ENCODE peak calls at places on chromosome 11, in four cellular contexts. J is fibroblast of pulmonary artery, Y is neural progenitor cell, L is heart left ventricle. G is an unnamed sample.

GRCh38 chr11:102780491-102780918 is at the start of gene MMP10:
- DNase-seq in J (peak), Y (peak), L (no peak), G (peak)

GRCh38 chr11:72685560-72686480 is 11.6 kb upstream of the PDE2A start:
- DNase-seq in J (peak), Y (no peak), L (peak), G (no peak)

GRCh38 chr11:113249491-113249763 is 65.0 kb upstream of the TTC12 start:
- DNase-seq in J (peak), Y (no peak), L (no peak), G (no peak)

GRCh38 chr11:83540112-83540675 is 254.0 kb upstream of the CCDC90B start:
- DNase-seq in J (no peak), Y (peak), L (no peak), G (no peak)

GRCh38 chr11:71447791-71448256 is 369 bp downstream of the DHCR7 start:
- DNase-seq in J (no peak), Y (peak), L (no peak), G (no peak)

GRCh38 chr11:64849600-64850356 is 5.3 kb upstream of the CDC42BPG start:
- DNase-seq in J (peak), Y (no peak), L (no peak), G (no peak)

GRCh38 chr11:93663021-93663420 is 1.5 kb downstream of the CEP295 start:
- DNase-seq in J (no peak), Y (peak), L (no peak), G (no peak)

GRCh38 chr11:94423467-94423866 is 22.2 kb upstream of the GPR83 start:
- DNase-seq in J (no peak), Y (no peak), L (no peak), G (no peak)

GRCh38 chr11:71071736-71072509 is 180.5 kb downstream of the SHANK2 start:
- DNase-seq in J (no peak), Y (no peak), L (no peak), G (no peak)

GRCh38 chr11:93852242-93852641 is 1.8 kb upstream of the VSTM5 start:
- DNase-seq in J (no peak), Y (no peak), L (no peak), G (no peak)

GRCh38 chr11:68714047-68714856 is 29.9 kb downstream of the GAL start:
- DNase-seq in J (no peak), Y (peak), L (no peak), G (no peak)

GRCh38 chr11:58004664-58005063 is 19.0 kb upstream of the OR9Q1 start:
- DNase-seq in J (peak), Y (no peak), L (no peak), G (no peak)

GRCh38 chr11:33064033-33064825 is 24.9 kb downstream of the TCP11L1 start:
- DNase-seq in J (peak), Y (no peak), L (no peak), G (no peak)

GRCh38 chr11:65132238-65132987 is 1.9 kb downstream of the SYVN1 start:
- DNase-seq in J (no peak), Y (no peak), L (no peak), G (no peak)

GRCh38 chr11:66752148-66752547 is 23.1 kb upstream of the SPTBN2 start:
- DNase-seq in J (no peak), Y (no peak), L (no peak), G (no peak)

GRCh38 chr11:84564180-84564866 is 1062.8 kb downstream of the DLG2 start:
- DNase-seq in J (peak), Y (peak), L (no peak), G (peak)

GRCh38 chr11:17328856-17329490 is 22.6 kb upstream of the NCR3LG1 start:
- DNase-seq in J (no peak), Y (peak), L (no peak), G (no peak)

GRCh38 chr11:25855916-25856315 is 476.0 kb upstream of the ANO3 start:
- DNase-seq in J (no peak), Y (no peak), L (no peak), G (no peak)

GRCh38 chr11:2989551-2989950 is 2.6 kb downstream of the NAP1L4 start:
- DNase-seq in J (no peak), Y (no peak), L (no peak), G (no peak)

GRCh38 chr11:2988996-2989395 is 3.1 kb downstream of the NAP1L4 start:
- DNase-seq in J (no peak), Y (no peak), L (no peak), G (no peak)

GRCh38 chr11:2987881-2988280 is 4.2 kb downstream of the NAP1L4 start:
- DNase-seq in J (no peak), Y (no peak), L (no peak), G (no peak)

GRCh38 chr11:2990617-2991476 is 1.3 kb downstream of the NAP1L4 start:
- DNase-seq in J (no peak), Y (peak), L (no peak), G (no peak)

DNA sequence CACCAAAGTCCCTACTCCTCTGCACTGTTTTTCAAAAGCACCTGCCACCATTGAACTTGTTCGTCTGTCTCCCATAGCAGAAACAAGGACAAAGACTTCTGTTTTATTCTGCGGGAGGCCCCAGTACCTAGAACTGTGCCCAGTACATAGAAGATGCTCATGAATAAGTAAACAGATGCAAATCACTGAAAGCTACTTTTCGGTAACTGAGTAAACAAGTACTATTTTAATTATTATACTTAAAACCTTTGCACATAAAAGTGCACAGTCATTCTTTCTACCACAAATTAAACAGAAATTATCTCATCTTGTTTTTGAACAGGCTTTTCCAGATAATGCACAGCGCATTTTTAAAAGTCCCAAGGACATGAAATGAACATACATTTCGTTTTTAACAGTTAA is 3.8 kb downstream of the NAP1L4 start:
- DNase-seq in J (no peak), Y (no peak), L (no peak), G (peak)
- H3K4me3 ChIP-seq in J (no peak), Y (no peak), L (no peak), G (peak)

DNA sequence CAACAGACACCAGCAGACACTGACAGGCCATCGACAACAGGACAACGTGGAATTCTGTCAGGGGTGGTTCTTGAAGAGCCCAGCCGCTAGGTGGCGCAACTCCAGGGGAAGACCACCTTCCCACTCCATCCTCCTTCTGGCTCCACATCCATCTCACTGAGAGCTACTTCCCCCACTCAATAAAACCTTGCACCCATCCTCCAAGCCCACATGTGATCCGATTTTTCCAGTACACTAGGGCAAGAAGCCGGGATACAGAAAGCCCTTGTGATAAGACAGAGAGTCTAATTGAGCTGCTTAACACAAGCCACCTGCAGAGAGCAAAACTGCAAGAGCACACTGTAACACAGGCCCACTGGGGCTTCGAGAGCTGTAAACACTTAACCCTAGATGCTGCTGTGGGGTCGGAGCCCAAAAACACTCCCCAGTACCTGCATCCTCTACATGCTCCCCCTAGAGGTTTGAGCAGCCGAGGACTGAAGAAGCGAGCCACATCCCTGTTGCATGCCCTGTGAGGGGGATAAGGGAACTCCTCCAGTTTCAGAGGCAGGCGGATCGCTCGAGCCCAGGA is 11.5 kb upstream of the RAB39A start:
- DNase-seq in J (peak), Y (peak), L (peak), G (no peak)
- TF ChIP-seq CTCF in J (peak), Y (peak), L (peak), G (peak)

DNA sequence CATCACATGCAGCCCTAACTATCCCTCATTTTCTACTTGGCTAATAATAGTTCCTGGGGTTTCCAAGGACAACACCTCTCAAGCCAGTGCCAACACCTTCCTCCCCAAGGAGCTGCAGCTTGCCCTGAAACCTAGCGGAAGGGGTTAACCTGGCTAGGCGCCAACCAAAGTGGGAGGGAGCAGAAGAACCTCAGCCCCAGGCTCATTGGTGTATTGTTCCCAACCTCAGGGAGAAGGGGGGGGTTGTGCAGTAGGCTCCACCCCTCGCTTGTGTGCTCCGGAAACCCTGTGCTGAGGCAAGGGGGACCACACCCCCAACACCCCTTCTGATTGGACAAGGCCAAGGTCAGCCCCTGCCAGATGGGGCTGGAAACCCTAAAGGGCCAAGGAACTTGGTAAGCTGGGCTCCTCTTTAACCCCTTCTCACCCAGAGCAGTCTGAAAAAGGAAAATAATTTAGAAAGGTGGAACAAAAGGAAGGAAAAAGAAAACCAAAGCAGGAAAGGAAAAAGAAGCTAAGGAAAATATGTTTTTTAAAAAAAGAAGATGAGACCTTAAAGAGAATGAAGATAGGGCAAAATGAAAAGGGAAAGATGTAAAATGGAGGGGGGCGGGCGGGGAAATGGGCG is 2.5 kb downstream of the MTA2 start:
- DNase-seq in J (peak), Y (peak), L (peak), G (peak)
- H3K4me3 ChIP-seq in J (peak), Y (peak), L (peak), G (peak)

GRCh38 chr11:119418759-119419158 is 4.2 kb downstream of the THY1 start:
- DNase-seq in J (no peak), Y (no peak), L (no peak), G (no peak)

GRCh38 chr11:119417726-119418540 is 5.0 kb downstream of the THY1 start:
- DNase-seq in J (peak), Y (no peak), L (no peak), G (no peak)

GRCh38 chr11:119415517-119415916 is 7.5 kb downstream of the THY1 start:
- DNase-seq in J (no peak), Y (no peak), L (no peak), G (no peak)

GRCh38 chr11:119415966-119416365 is 7.0 kb downstream of the THY1 start:
- DNase-seq in J (no peak), Y (no peak), L (no peak), G (no peak)

DNA sequence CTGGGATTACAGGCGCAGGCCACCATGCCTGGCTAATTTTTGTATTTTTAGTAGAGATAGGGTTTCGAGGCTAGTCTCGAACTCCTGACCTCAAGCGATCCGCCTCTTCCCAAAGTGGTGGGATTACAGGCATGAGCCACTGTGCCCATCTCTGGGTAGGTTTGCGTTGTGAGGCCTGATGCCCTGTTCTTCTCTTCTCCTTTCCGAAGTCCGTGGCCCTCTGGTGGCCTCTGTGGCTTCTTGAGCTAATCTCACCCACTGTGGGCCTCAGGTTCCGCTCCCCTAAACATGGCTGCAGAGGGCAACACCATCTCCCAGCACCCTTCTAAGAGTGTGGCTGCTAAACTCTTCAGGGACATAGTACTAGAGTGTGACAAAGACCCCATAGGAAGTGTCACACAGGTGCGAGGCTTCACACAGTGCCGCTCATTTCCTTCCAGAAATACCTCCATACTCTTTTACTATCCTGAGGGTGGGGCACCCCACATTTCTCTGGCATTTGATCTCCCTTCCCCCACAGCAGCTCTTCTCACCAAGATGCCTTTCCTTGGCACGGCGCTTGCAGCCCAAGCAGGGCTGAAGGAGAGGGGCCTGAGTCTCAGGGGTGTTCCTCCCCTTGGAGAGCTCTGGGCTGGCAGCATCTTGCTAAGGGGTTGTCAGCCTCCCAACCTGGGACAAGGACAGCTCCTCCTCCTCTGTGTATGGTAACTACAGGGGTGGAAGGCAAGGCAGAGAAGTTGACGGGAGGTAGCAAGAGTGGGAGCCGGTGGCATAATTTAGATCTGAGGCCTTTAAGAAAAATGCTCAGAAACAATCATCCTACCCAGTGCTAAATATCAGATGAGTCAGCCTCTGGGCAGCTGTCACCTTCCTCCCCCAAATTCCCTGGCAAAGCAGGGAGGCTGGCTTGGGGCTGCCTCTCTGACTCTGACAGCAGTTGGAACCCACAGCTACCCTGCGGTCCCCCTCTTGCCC is 6.1 kb downstream of the THY1 start:
- DNase-seq in J (peak), Y (no peak), L (no peak), G (no peak)
- TF ChIP-seq CTCF in J (no peak), Y (no peak), L (no peak), G (no peak)

GRCh38 chr11:121489823-121490222 is 37.1 kb upstream of the SORL1-AS1 start:
- DNase-seq in J (no peak), Y (no peak), L (no peak), G (no peak)

GRCh38 chr11:121499405-121499804 is 46.6 kb upstream of the SORL1-AS1 start:
- DNase-seq in J (no peak), Y (no peak), L (no peak), G (no peak)

GRCh38 chr11:121500275-121500674 is 47.5 kb upstream of the SORL1-AS1 start:
- DNase-seq in J (no peak), Y (no peak), L (no peak), G (no peak)

GRCh38 chr11:121497176-121497995 is 44.6 kb upstream of the SORL1-AS1 start:
- DNase-seq in J (no peak), Y (peak), L (no peak), G (no peak)

DNA sequence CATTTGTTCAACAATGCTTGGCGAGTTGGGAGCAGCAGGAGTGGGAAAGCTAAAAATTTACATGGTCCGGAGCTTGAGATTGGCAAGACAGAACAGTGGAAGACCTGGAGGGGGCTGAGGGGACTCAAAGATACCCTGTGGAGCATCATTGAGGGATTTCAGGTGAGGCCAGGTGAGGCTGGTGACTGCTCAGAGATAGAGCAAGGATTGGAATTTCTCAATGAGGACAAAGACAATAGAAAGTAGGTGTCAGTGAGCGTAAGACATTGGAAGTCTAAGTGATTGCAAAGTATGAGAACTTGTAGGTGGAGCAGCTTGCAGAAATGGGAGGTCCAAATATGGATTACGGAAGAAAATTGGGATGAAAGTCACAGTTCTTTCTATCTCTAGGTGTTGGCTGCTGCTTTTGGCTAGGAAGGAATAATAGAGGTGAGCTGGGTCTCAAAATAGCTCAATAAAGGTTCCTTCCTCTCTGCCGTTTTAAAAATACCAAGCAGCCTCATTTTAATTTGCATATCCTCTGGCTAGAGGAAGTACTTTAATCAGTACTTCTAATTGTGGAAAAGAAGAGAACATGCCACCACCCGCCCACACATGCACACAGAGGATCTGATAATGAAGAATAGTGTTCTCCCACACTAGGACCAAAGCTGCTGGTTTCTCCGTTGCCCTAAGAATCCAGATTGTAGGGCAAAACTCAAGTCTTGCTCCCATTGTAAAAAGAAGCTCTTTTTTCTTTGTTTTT is 41.8 kb upstream of the SORL1-AS1 start:
- DNase-seq in J (no peak), Y (no peak), L (no peak), G (no peak)
- H3K4me3 ChIP-seq in J (no peak), Y (no peak), L (no peak), G (no peak)

GRCh38 chr11:28470180-28470579 is 362.0 kb downstream of the METTL15 start:
- DNase-seq in J (no peak), Y (no peak), L (no peak), G (no peak)
- TF ChIP-seq CTCF in J (no peak), Y (no peak), L (no peak), G (no peak)

DNA sequence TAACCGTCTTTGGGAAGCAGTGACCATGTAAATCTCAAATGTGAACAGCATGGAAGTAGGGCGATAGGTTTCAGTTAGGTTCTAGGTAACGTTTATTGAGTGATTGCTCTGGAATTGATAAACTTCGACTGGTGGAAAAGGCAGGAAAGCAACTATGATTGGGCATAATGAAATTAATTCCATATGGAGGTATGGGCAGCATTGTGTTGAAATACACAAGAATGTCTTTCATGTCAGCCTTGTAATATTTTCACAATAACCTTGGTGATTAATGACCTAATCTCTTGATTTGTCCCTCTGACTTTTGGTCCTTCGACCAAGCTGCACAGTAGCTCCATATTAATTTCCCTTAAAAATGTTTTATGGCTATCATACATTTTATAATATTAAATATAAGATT is 2.8 kb downstream of the CEP57 start:
- DNase-seq in J (no peak), Y (no peak), L (no peak), G (no peak)
- H3K4me3 ChIP-seq in J (no peak), Y (no peak), L (no peak), G (no peak)

GRCh38 chr11:100800202-100800601 is 113.1 kb downstream of the ARHGAP42 start:
- DNase-seq in J (peak), Y (no peak), L (no peak), G (no peak)
- TF ChIP-seq CTCF in J (no peak), Y (no peak), L (no peak), G (no peak)

DNA sequence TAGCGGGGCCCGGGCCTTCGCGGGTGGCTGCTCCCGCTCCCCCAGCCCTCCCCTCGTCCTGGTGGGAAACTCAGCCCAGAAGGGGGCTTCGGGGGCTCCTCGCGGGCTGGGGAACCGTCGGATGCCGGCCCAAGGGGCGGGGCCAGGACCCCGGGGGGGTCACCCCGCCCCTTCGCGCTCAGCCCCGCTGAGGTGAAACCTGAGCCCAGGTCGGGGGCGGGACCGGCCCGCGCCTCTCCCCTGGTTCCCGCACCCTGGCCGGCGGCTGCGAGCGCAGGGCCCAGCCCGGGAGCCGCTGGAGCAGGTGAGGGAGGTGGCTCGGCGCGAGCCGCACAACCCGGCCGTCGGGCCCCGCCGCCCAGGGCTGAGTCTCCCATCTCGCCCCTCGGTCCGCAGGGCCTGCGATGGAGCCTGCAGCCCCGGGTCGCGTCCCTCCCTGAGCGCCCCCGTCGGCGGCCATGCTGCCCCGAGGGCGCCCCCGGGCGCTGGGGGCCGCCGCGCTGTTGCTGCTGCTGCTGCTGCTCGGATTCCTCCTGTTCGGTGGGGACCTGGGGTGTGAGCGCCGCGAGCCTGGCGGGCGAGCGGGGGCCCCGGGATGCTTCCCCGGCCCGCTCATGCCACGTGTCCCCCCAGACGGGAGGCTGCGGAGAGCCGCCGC is at the start of gene LARGE2:
- DNase-seq in J (no peak), Y (peak), L (no peak), G (no peak)
- H3K4me3 ChIP-seq in J (no peak), Y (peak), L (no peak), G (peak)